ENCODE peak calls at places on chromosome 4, in seven cellular contexts. One of them, this sample, is unnamed.

GRCh38 chr4:175386776-175387507 is 425.1 kb downstream of the GPM6A start:
- DNase-seq in sigmoid colon: no peak
- DNase-seq in left lung: no peak
- DNase-seq in cardiac fibroblast: no peak
- DNase-seq in GM10248: no peak
- DNase-seq in pancreas: no peak
- DNase-seq in K562: no peak
- DNase-seq in this sample: no peak

GRCh38 chr4:24032371-24032989 is 142.6 kb upstream of the PPARGC1A start:
- DNase-seq in pancreas: no peak
- DNase-seq in left lung: no peak
- DNase-seq in cardiac fibroblast: peak; percentile 42
- DNase-seq in GM10248: no peak
- DNase-seq in sigmoid colon: no peak
- DNase-seq in K562: peak; percentile 4
- DNase-seq in this sample: no peak

GRCh38 chr4:1417522-1418390 is 11.5 kb upstream of the NKX1-1 start:
- DNase-seq in pancreas: no peak
- DNase-seq in sigmoid colon: peak; percentile 57
- DNase-seq in cardiac fibroblast: no peak
- DNase-seq in left lung: peak; percentile 9
- DNase-seq in K562: no peak
- DNase-seq in GM10248: no peak
- DNase-seq in this sample: peak; percentile 40

GRCh38 chr4:24991015-24991414 is 39.7 kb downstream of the LGI2 start:
- DNase-seq in K562: no peak
- DNase-seq in pancreas: no peak
- DNase-seq in cardiac fibroblast: peak; percentile 86
- DNase-seq in GM10248: no peak
- DNase-seq in left lung: no peak
- DNase-seq in sigmoid colon: no peak
- DNase-seq in this sample: no peak

GRCh38 chr4:26839534-26839951 is 21.1 kb upstream of the STIM2 start:
- DNase-seq in pancreas: peak; percentile 75
- DNase-seq in left lung: no peak
- DNase-seq in GM10248: no peak
- DNase-seq in cardiac fibroblast: peak; percentile 42
- DNase-seq in K562: no peak
- DNase-seq in sigmoid colon: no peak
- DNase-seq in this sample: no peak

GRCh38 chr4:21753084-21753760 is 195.3 kb downstream of the KCNIP4 start:
- DNase-seq in GM10248: no peak
- DNase-seq in sigmoid colon: no peak
- DNase-seq in pancreas: no peak
- DNase-seq in K562: no peak
- DNase-seq in left lung: no peak
- DNase-seq in cardiac fibroblast: no peak
- DNase-seq in this sample: no peak

GRCh38 chr4:19348746-19349145 is 903.0 kb upstream of the SLIT2 start:
- DNase-seq in cardiac fibroblast: peak; percentile 11
- DNase-seq in GM10248: no peak
- DNase-seq in left lung: no peak
- DNase-seq in K562: no peak
- DNase-seq in pancreas: no peak
- DNase-seq in sigmoid colon: no peak
- DNase-seq in this sample: no peak

GRCh38 chr4:110640608-110641007 is 17.7 kb upstream of the PITX2 start:
- DNase-seq in cardiac fibroblast: no peak
- DNase-seq in GM10248: no peak
- DNase-seq in sigmoid colon: no peak
- DNase-seq in pancreas: no peak
- DNase-seq in K562: no peak
- DNase-seq in left lung: no peak
- DNase-seq in this sample: no peak

GRCh38 chr4:139866270-139866962 is 200.8 kb downstream of the MGST2 start:
- DNase-seq in sigmoid colon: no peak
- DNase-seq in pancreas: no peak
- DNase-seq in cardiac fibroblast: no peak
- DNase-seq in GM10248: no peak
- DNase-seq in left lung: no peak
- DNase-seq in K562: no peak
- DNase-seq in this sample: no peak

GRCh38 chr4:1500231-1500965 is 94.2 kb upstream of the NKX1-1 start:
- DNase-seq in sigmoid colon: no peak
- DNase-seq in left lung: peak; percentile 18
- DNase-seq in pancreas: no peak
- DNase-seq in K562: no peak
- DNase-seq in GM10248: no peak
- DNase-seq in cardiac fibroblast: no peak
- DNase-seq in this sample: no peak

GRCh38 chr4:140083320-140083719 is 70.7 kb downstream of the MAML3 start:
- DNase-seq in K562: no peak
- DNase-seq in left lung: no peak
- DNase-seq in sigmoid colon: no peak
- DNase-seq in pancreas: no peak
- DNase-seq in GM10248: no peak
- DNase-seq in cardiac fibroblast: no peak
- DNase-seq in this sample: no peak

GRCh38 chr4:40718571-40718970 is 31.2 kb upstream of the NSUN7 start:
- DNase-seq in left lung: no peak
- DNase-seq in K562: no peak
- DNase-seq in cardiac fibroblast: no peak
- DNase-seq in pancreas: peak; percentile 45
- DNase-seq in GM10248: no peak
- DNase-seq in sigmoid colon: no peak
- DNase-seq in this sample: no peak

GRCh38 chr4:137576437-137576836 is 44.1 kb upstream of the PCDH18 start:
- DNase-seq in K562: no peak
- DNase-seq in cardiac fibroblast: peak; percentile 11
- DNase-seq in pancreas: no peak
- DNase-seq in sigmoid colon: no peak
- DNase-seq in GM10248: no peak
- DNase-seq in left lung: no peak
- DNase-seq in this sample: no peak

GRCh38 chr4:125392683-125393082 is 77.9 kb downstream of the FAT4 start:
- DNase-seq in left lung: no peak
- DNase-seq in sigmoid colon: no peak
- DNase-seq in K562: no peak
- DNase-seq in GM10248: no peak
- DNase-seq in pancreas: no peak
- DNase-seq in cardiac fibroblast: peak; percentile 16
- DNase-seq in this sample: no peak

GRCh38 chr4:15689540-15689939 is 7.9 kb downstream of the FAM200B start:
- DNase-seq in sigmoid colon: no peak
- DNase-seq in left lung: no peak
- DNase-seq in GM10248: no peak
- DNase-seq in cardiac fibroblast: peak; percentile 33
- DNase-seq in pancreas: no peak
- DNase-seq in K562: no peak
- DNase-seq in this sample: no peak

GRCh38 chr4:134666640-134667039 is 465.1 kb upstream of the PABPC4L start:
- DNase-seq in cardiac fibroblast: no peak
- DNase-seq in GM10248: no peak
- DNase-seq in K562: no peak
- DNase-seq in pancreas: no peak
- DNase-seq in sigmoid colon: no peak
- DNase-seq in left lung: no peak
- DNase-seq in this sample: no peak

GRCh38 chr4:140071806-140072205 is 82.2 kb downstream of the MAML3 start:
- DNase-seq in K562: no peak
- DNase-seq in GM10248: peak; percentile 42
- DNase-seq in left lung: no peak
- DNase-seq in pancreas: no peak
- DNase-seq in sigmoid colon: no peak
- DNase-seq in cardiac fibroblast: peak; percentile 94
- DNase-seq in this sample: no peak

GRCh38 chr4:7515390-7515902 is 80.7 kb upstream of the PSAPL1 start:
- DNase-seq in pancreas: no peak
- DNase-seq in left lung: no peak
- DNase-seq in K562: no peak
- DNase-seq in cardiac fibroblast: no peak
- DNase-seq in GM10248: no peak
- DNase-seq in sigmoid colon: no peak
- DNase-seq in this sample: no peak

GRCh38 chr4:139779653-139780052 is 114.0 kb downstream of the MGST2 start:
- DNase-seq in sigmoid colon: no peak
- DNase-seq in cardiac fibroblast: no peak
- DNase-seq in K562: no peak
- DNase-seq in left lung: no peak
- DNase-seq in GM10248: no peak
- DNase-seq in pancreas: no peak
- DNase-seq in this sample: no peak

GRCh38 chr4:30437316-30437715 is 282.9 kb upstream of the PCDH7 start:
- DNase-seq in pancreas: no peak
- DNase-seq in K562: no peak
- DNase-seq in cardiac fibroblast: no peak
- DNase-seq in left lung: no peak
- DNase-seq in GM10248: no peak
- DNase-seq in sigmoid colon: no peak
- DNase-seq in this sample: no peak

GRCh38 chr4:72767903-72768817 is 199.1 kb upstream of the ADAMTS3 start:
- DNase-seq in cardiac fibroblast: peak; percentile 67
- DNase-seq in pancreas: no peak
- DNase-seq in sigmoid colon: no peak
- DNase-seq in K562: peak; percentile 8
- DNase-seq in left lung: no peak
- DNase-seq in GM10248: no peak
- DNase-seq in this sample: no peak

GRCh38 chr4:92359481-92359880 is 55.7 kb downstream of the GRID2 start:
- DNase-seq in sigmoid colon: no peak
- DNase-seq in left lung: no peak
- DNase-seq in pancreas: no peak
- DNase-seq in GM10248: no peak
- DNase-seq in K562: no peak
- DNase-seq in cardiac fibroblast: no peak
- DNase-seq in this sample: no peak

DNA sequence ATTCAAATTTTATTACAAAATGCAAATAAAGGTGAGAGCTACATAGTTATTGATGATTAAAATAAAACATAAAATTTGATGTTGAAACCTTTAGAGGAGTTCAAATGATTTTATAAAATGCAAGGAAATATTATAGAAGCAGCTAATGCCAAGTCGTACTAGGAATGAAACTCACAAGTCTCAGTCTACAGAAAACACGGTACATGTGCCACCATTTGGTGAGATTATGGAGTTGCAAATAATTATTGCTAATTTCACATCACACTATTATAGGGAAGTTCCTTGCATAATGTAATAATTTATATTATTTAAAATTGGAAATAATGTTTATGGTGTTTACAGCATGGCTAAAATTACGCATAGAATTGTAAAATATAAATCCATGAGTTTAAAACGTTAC is 1601.7 kb upstream of the TENM3 start:
- DNase-seq in sigmoid colon: no peak
- DNase-seq in cardiac fibroblast: no peak
- DNase-seq in pancreas: no peak
- DNase-seq in GM10248: no peak
- DNase-seq in left lung: no peak
- DNase-seq in K562: no peak
- DNase-seq in this sample: no peak
- TF ChIP-seq CTCF in sigmoid colon: no peak
- TF ChIP-seq CTCF in cardiac fibroblast: no peak
- TF ChIP-seq CTCF in pancreas: no peak
- TF ChIP-seq CTCF in GM10248: no peak
- TF ChIP-seq CTCF in left lung: no peak
- TF ChIP-seq CTCF in K562: no peak
- TF ChIP-seq CTCF in this sample: no peak

GRCh38 chr4:70630162-70630561 is 1.6 kb downstream of the ENAM start:
- DNase-seq in sigmoid colon: no peak
- DNase-seq in left lung: no peak
- DNase-seq in pancreas: no peak
- DNase-seq in GM10248: no peak
- DNase-seq in cardiac fibroblast: no peak
- DNase-seq in K562: no peak
- DNase-seq in this sample: no peak
- TF ChIP-seq CTCF in sigmoid colon: no peak
- TF ChIP-seq CTCF in left lung: no peak
- TF ChIP-seq CTCF in pancreas: no peak
- TF ChIP-seq CTCF in GM10248: no peak
- TF ChIP-seq CTCF in cardiac fibroblast: no peak
- TF ChIP-seq CTCF in K562: no peak
- TF ChIP-seq CTCF in this sample: no peak

DNA sequence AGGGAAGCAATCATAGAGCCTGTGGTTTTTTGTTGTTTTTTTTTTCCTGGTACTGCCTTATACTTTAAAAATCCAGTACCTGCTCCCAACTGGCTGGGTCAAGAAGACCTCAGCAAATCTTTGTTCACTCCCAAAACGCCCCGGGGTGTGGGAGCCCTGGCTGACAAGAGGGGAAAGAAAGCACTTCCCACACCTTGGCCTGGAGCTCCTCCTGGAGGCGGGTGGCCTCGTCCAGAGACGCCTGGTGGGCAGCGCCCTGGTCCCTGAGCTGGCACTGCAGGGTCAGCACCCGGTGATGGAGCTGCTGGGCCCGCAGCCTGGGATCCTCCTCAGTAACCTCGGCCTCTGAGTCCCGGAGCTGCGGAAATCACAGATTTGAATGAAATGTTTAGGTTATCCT is 38.2 kb downstream of the C4orf50 start:
- DNase-seq in cardiac fibroblast: no peak
- DNase-seq in left lung: no peak
- DNase-seq in pancreas: no peak
- DNase-seq in K562: peak; percentile 22
- DNase-seq in GM10248: no peak
- DNase-seq in sigmoid colon: no peak
- DNase-seq in this sample: peak; percentile 38
- TF ChIP-seq CTCF in cardiac fibroblast: peak; percentile 48
- TF ChIP-seq CTCF in left lung: peak; percentile 36
- TF ChIP-seq CTCF in pancreas: no peak
- TF ChIP-seq CTCF in K562: peak; percentile 46
- TF ChIP-seq CTCF in GM10248: no peak
- TF ChIP-seq CTCF in sigmoid colon: no peak
- TF ChIP-seq CTCF in this sample: no peak

DNA sequence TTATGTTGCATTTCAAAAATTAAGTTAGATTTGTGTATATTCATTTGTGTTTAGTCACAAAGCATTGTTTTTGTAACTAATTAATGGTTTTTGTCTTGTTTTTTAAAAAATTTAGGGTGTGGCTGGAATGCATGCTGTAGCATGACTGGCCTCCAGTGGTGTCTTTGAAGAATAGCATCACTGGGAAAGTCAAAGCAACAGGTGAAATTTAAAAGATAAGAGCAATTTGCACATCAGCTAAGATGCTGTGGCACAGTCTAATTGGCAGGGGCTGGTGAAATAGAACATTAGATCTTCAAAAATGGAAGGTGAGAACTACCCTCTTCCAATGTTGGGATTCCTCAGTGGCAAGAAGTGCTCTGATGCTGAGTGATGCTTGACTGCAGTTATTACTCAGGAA is 45.3 kb downstream of the ANK2 start:
- DNase-seq in GM10248: peak; percentile 21
- DNase-seq in K562: peak; percentile 4
- DNase-seq in pancreas: no peak
- DNase-seq in cardiac fibroblast: peak; percentile 11
- DNase-seq in sigmoid colon: no peak
- DNase-seq in left lung: no peak
- DNase-seq in this sample: no peak
- TF ChIP-seq CTCF in GM10248: peak; percentile 58
- TF ChIP-seq CTCF in K562: peak; percentile 40
- TF ChIP-seq CTCF in pancreas: no peak
- TF ChIP-seq CTCF in cardiac fibroblast: peak; percentile 76
- TF ChIP-seq CTCF in sigmoid colon: no peak
- TF ChIP-seq CTCF in left lung: no peak
- TF ChIP-seq CTCF in this sample: peak; percentile 14

This sample was measured in coronary artery.